ENCODE peak calls at places on chromosome 22, in four cellular contexts. F is effector memory CD8-positive, alpha-beta T cell; O is head of caudate nucleus; K is GM12891. Y is an unnamed sample.

GRCh38 chr22:42639541-42640241 is 710 bp downstream of the ATP5MGL start:
- DNase-seq in F (no peak), K (no peak), O (no peak), Y (no peak)

GRCh38 chr22:38017272-38017920 is 33.0 kb upstream of the SOX10 start:
- DNase-seq in F (no peak), K (no peak), O (peak), Y (no peak)

GRCh38 chr22:47309476-47309875 is 547.0 kb downstream of the TBC1D22A start:
- DNase-seq in O (no peak), K (no peak), F (no peak), Y (no peak)

GRCh38 chr22:30309981-30310672 is 16.6 kb downstream of the TBC1D10A start:
- DNase-seq in O (no peak), K (no peak), F (no peak), Y (peak)

GRCh38 chr22:46979506-46979905 is 217.1 kb downstream of the TBC1D22A start:
- DNase-seq in K (no peak), O (no peak), F (no peak), Y (no peak)

GRCh38 chr22:40176921-40177737 is 596 bp upstream of the TNRC6B start:
- DNase-seq in F (peak), O (peak), K (no peak), Y (peak)

GRCh38 chr22:48118654-48119053 is 1356.2 kb downstream of the TBC1D22A start:
- DNase-seq in F (no peak), O (no peak), K (no peak), Y (no peak)

GRCh38 chr22:29270475-29271271 is 2.6 kb downstream of the EWSR1 start:
- DNase-seq in F (no peak), O (no peak), K (no peak), Y (peak)

GRCh38 chr22:40397436-40397835 is 27.0 kb downstream of the SGSM3 start:
- DNase-seq in F (no peak), O (no peak), K (no peak), Y (no peak)

GRCh38 chr22:19998232-19998951 is 18.2 kb downstream of the ARVCF start:
- DNase-seq in O (no peak), K (no peak), F (no peak), Y (no peak)

GRCh38 chr22:49703990-49704344 is 123.7 kb downstream of the BRD1 start:
- DNase-seq in K (no peak), O (no peak), F (no peak), Y (no peak)

GRCh38 chr22:29308791-29309262 is 2.4 kb downstream of the GAS2L1 start:
- DNase-seq in F (peak), O (no peak), K (no peak), Y (no peak)

GRCh38 chr22:19201130-19201857 is 22.8 kb upstream of the SLC25A1 start:
- DNase-seq in O (no peak), K (no peak), F (no peak), Y (no peak)

GRCh38 chr22:31019276-31019930 is 50.3 kb downstream of the TUG1 start:
- DNase-seq in O (no peak), F (no peak), K (no peak), Y (no peak)

GRCh38 chr22:40709752-40710413 is 30.6 kb downstream of the MCHR1 start:
- DNase-seq in F (no peak), O (no peak), K (no peak), Y (no peak)

GRCh38 chr22:43811777-43812148 is 342 bp downstream of the EFCAB6 start:
- DNase-seq in O (no peak), K (no peak), F (peak), Y (no peak)

GRCh38 chr22:31661851-31662667 is at the start of gene PISD:
- DNase-seq in O (peak), F (peak), K (peak), Y (peak)

GRCh38 chr22:19800761-19801244 is 40.2 kb downstream of the TBX1 start:
- DNase-seq in K (no peak), F (no peak), O (no peak), Y (no peak)

GRCh38 chr22:25598609-25599008 is 34.1 kb downstream of the GRK3 start:
- DNase-seq in F (no peak), O (no peak), K (no peak), Y (no peak)

GRCh38 chr22:20782083-20782482 is 8.2 kb downstream of the SERPIND1 start:
- DNase-seq in K (no peak), F (no peak), O (no peak), Y (no peak)

Y was measured in epithelial cell of prostate.